ENCODE peak calls at places on chromosome 15, in eight cellular contexts. F, W, D, R, Y, Z, I and C are unnamed samples.

GRCh38 chr15:60179786-60180391 is 175.8 kb downstream of the FOXB1 start:
- DNase-seq in Y (peak; percentile 16), F (peak; percentile 30), I (peak; percentile 16), D (no peak), R (peak; percentile 61), W (no peak), Z (no peak), C (no peak)

GRCh38 chr15:92029767-92030166 is 176.3 kb downstream of the SLCO3A1 start:
- DNase-seq in Z (no peak), D (no peak), F (no peak), W (no peak), R (no peak), I (no peak), Y (no peak), C (no peak)

GRCh38 chr15:74319596-74320357 is 47.7 kb downstream of the CYP11A1 start:
- DNase-seq in D (no peak), F (no peak), Y (no peak), I (no peak), R (no peak), W (no peak), Z (peak; percentile 72), C (no peak)

GRCh38 chr15:50181206-50181982 is 602 bp upstream of the SLC27A2 start:
- DNase-seq in R (no peak), D (no peak), I (no peak), W (no peak), Z (no peak), Y (no peak), F (no peak), C (no peak)

GRCh38 chr15:31399544-31400171 is 73.0 kb downstream of the KLF13 start:
- DNase-seq in W (no peak), R (peak; percentile 15), I (no peak), F (no peak), Z (no peak), D (no peak), Y (no peak), C (no peak)

GRCh38 chr15:49865925-49866757 is 245.3 kb downstream of the DTWD1 start:
- DNase-seq in Z (no peak), D (no peak), Y (no peak), W (no peak), F (no peak), I (no peak), R (no peak), C (no peak)

GRCh38 chr15:65418596-65418995 is 4.2 kb downstream of the IGDCC4 start:
- DNase-seq in R (no peak), Y (no peak), Z (no peak), F (no peak), W (no peak), D (no peak), I (no peak), C (no peak)

GRCh38 chr15:99085413-99086326 is 19.2 kb upstream of the SYNM start:
- DNase-seq in Z (no peak), R (peak; percentile 91), D (no peak), W (no peak), I (no peak), F (no peak), Y (no peak), C (no peak)

GRCh38 chr15:48650931-48651330 is 5.4 kb upstream of the FBN1 start:
- DNase-seq in R (no peak), I (no peak), Z (no peak), W (no peak), D (no peak), Y (no peak), F (no peak), C (no peak)

GRCh38 chr15:67290319-67290718 is 35.7 kb downstream of the IQCH start:
- DNase-seq in F (no peak), R (no peak), W (no peak), I (no peak), Y (no peak), Z (no peak), D (no peak), C (no peak)

GRCh38 chr15:93302080-93302765 is 213.2 kb upstream of the RGMA start:
- DNase-seq in F (no peak), W (peak; percentile 73), I (no peak), Z (no peak), Y (no peak), R (no peak), D (no peak), C (no peak)

GRCh38 chr15:98745650-98746374 is 97.5 kb downstream of the IGF1R start:
- DNase-seq in R (peak; percentile 57), F (no peak), W (no peak), I (no peak), Y (peak; percentile 48), Z (no peak), D (no peak), C (no peak)

GRCh38 chr15:31327674-31328424 is 1.2 kb downstream of the KLF13 start:
- DNase-seq in R (peak; percentile 19), I (peak; percentile 16), F (peak; percentile 25), W (peak; percentile 72), Z (peak; percentile 65), D (peak; percentile 80), Y (peak; percentile 35), C (peak; percentile 69)

GRCh38 chr15:69172854-69173253 is 12.4 kb downstream of the GLCE start:
- DNase-seq in I (no peak), R (no peak), W (no peak), F (no peak), Z (no peak), D (no peak), Y (no peak), C (no peak)

GRCh38 chr15:95563634-95564033 is 766.9 kb upstream of the NR2F2 start:
- DNase-seq in D (no peak), R (no peak), Z (no peak), W (no peak), Y (no peak), I (no peak), F (no peak), C (no peak)

GRCh38 chr15:90623854-90624253 is 93.3 kb upstream of the BLM start:
- DNase-seq in I (no peak), F (no peak), W (no peak), Z (no peak), D (no peak), Y (no peak), R (no peak), C (no peak)

GRCh38 chr15:78302579-78302978 is 3.2 kb upstream of the SKIC8 start:
- DNase-seq in W (no peak), F (no peak), D (no peak), I (no peak), Y (peak; percentile 86), Z (no peak), R (peak; percentile 85), C (no peak)

GRCh38 chr15:81280696-81281095 is 43.2 kb downstream of the STARD5 start:
- DNase-seq in F (no peak), W (no peak), R (no peak), Z (no peak), I (no peak), D (no peak), Y (no peak), C (no peak)

GRCh38 chr15:101654191-101654590 is 2.0 kb upstream of the TM2D3 start:
- DNase-seq in I (no peak), W (no peak), D (no peak), Y (peak; percentile 52), F (no peak), Z (no peak), R (no peak), C (no peak)

GRCh38 chr15:65231306-65231705 is 20.0 kb upstream of the CILP start:
- DNase-seq in F (no peak), Y (no peak), I (no peak), W (no peak), R (no peak), Z (no peak), D (no peak), C (no peak)

GRCh38 chr15:38688761-38689160 is 124.1 kb upstream of the RASGRP1 start:
- DNase-seq in D (no peak), Z (no peak), I (no peak), Y (no peak), W (no peak), F (no peak), R (no peak), C (no peak)

GRCh38 chr15:81196576-81197254 is at the start of gene IL16:
- DNase-seq in Z (no peak), Y (no peak), D (no peak), I (no peak), R (no peak), F (no peak), W (no peak), C (no peak)

GRCh38 chr15:74291101-74292071 is 55.3 kb downstream of the CCDC33 start:
- DNase-seq in D (peak; percentile 63), R (peak; percentile 68), Z (peak; percentile 49), Y (peak; percentile 46), F (peak; percentile 86), I (peak; percentile 88), W (peak; percentile 43), C (peak; percentile 84)

GRCh38 chr15:41416162-41416741 is 643 bp upstream of the RTF1 start:
- DNase-seq in W (no peak), R (no peak), F (no peak), I (no peak), D (no peak), Y (no peak), Z (no peak), C (no peak)

GRCh38 chr15:34436126-34436955 is 1.3 kb downstream of the GOLGA8A start:
- DNase-seq in R (no peak), I (no peak), F (no peak), Z (no peak), Y (no peak), D (peak; percentile 41), W (no peak), C (no peak)

GRCh38 chr15:37034835-37035234 is 65.5 kb downstream of the MEIS2 start:
- DNase-seq in Z (peak; percentile 51), W (no peak), D (no peak), I (no peak), F (no peak), Y (peak; percentile 47), R (no peak), C (no peak)

GRCh38 chr15:100863406-100864198 is 16.0 kb upstream of the ALDH1A3 start:
- DNase-seq in I (no peak), Y (peak; percentile 82), W (peak; percentile 70), Z (no peak), F (no peak), R (peak; percentile 90), D (no peak), C (no peak)

GRCh38 chr15:50873935-50874353 is 34.5 kb upstream of the AP4E1 start:
- DNase-seq in Z (no peak), F (no peak), I (peak; percentile 7), W (no peak), D (no peak), R (no peak), Y (peak; percentile 64), C (no peak)

GRCh38 chr15:89101302-89102191 is 13.3 kb downstream of the ABHD2 start:
- DNase-seq in Z (no peak), W (no peak), F (peak; percentile 83), R (peak; percentile 100), I (no peak), D (no peak), Y (no peak), C (peak; percentile 81)

GRCh38 chr15:97059276-97059675 is 728.8 kb downstream of the NR2F2 start:
- DNase-seq in Z (no peak), D (no peak), W (no peak), I (no peak), R (no peak), Y (no peak), F (no peak), C (no peak)

GRCh38 chr15:69794643-69795461 is 302.9 kb downstream of the TLE3 start:
- DNase-seq in R (peak; percentile 47), F (peak; percentile 61), D (no peak), W (no peak), Z (no peak), Y (no peak), I (no peak), C (no peak)

GRCh38 chr15:83209333-83209732 is 1.7 kb upstream of the HDGFL3 start:
- DNase-seq in F (no peak), W (no peak), Z (no peak), R (no peak), Y (no peak), D (no peak), I (no peak), C (no peak)